ENCODE peak calls at places on chromosomes 16 and 17, in six cellular contexts. H is HT-29; R is stimulated activated naive CD8-positive, alpha-beta T cell treated with anti-CD3 and anti-CD28 coated beads, Interleukin-15, Interleukin-2, amounts not matched to agents 100 U/mL and 50 U/mL, for 24 hours; A is MCF 10A; Z is NCI-H187; J is stimulated activated CD4-positive, alpha-beta T cell treated with anti-CD3 and anti-CD28 coated beads, Interleukin-1b, Interleukin-23, amount 100 ng/mL, for 4 hours. S is an unnamed sample.

GRCh38 chr17:11391134-11391533 is 150.1 kb downstream of the SHISA6 start:
- DNase-seq in H (peak; percentile 18), R (no peak), A (no peak), Z (no peak), J (no peak), S (peak; percentile 33)

GRCh38 chr17:8807070-8807550 is 7.9 kb upstream of the MFSD6L start:
- DNase-seq in H (no peak), R (no peak), A (peak; percentile 35), Z (no peak), J (no peak), S (no peak)

GRCh38 chr16:6193718-6194117 is 1096.1 kb upstream of the EEF2KMT start:
- DNase-seq in H (peak; percentile 25), R (no peak), A (no peak), Z (no peak), J (no peak), S (peak; percentile 70)

GRCh38 chr16:20939599-20939998 is 39.0 kb downstream of the LYRM1 start:
- DNase-seq in H (no peak), R (no peak), A (no peak), Z (no peak), J (no peak), S (no peak)

GRCh38 chr16:79430129-79430789 is 170.3 kb downstream of the MAF start:
- DNase-seq in H (no peak), R (no peak), A (no peak), Z (no peak), J (no peak), S (no peak)

GRCh38 chr17:35947156-35947585 is 3.7 kb upstream of the LYZL6 start:
- DNase-seq in H (peak; percentile 77), R (peak; percentile 61), A (peak; percentile 69), Z (peak; percentile 18), J (peak; percentile 7), S (no peak)

GRCh38 chr17:66494023-66494803 is 191.8 kb downstream of the PRKCA start:
- DNase-seq in H (peak; percentile 30), R (no peak), A (peak; percentile 89), Z (no peak), J (no peak), S (no peak)

GRCh38 chr17:37839196-37839978 is 84.8 kb upstream of the TBC1D3K start:
- DNase-seq in H (peak; percentile 81), R (no peak), A (no peak), Z (no peak), J (no peak), S (no peak)

GRCh38 chr17:71922439-71922838 is 198.4 kb upstream of the SOX9 start:
- DNase-seq in H (peak; percentile 2), R (no peak), A (peak; percentile 69), Z (no peak), J (no peak), S (no peak)

GRCh38 chr16:52873997-52874500 is 178.6 kb downstream of the CHD9NB start:
- DNase-seq in H (no peak), R (no peak), A (no peak), Z (no peak), J (no peak), S (peak; percentile 16)

GRCh38 chr17:59371426-59372099 is 40.1 kb downstream of the YPEL2 start:
- DNase-seq in H (no peak), R (no peak), A (no peak), Z (no peak), J (no peak), S (no peak)

GRCh38 chr16:74716355-74716754 is 15.7 kb upstream of the MLKL start:
- DNase-seq in H (no peak), R (no peak), A (no peak), Z (no peak), J (no peak), S (no peak)

GRCh38 chr16:31868701-31869167 is 4.9 kb upstream of the ZNF267 start:
- DNase-seq in H (peak; percentile 86), R (peak; percentile 84), A (peak; percentile 81), Z (no peak), J (peak; percentile 72), S (peak; percentile 43)

GRCh38 chr16:75222271-75222783 is 3.5 kb downstream of the CTRB1 start:
- DNase-seq in H (no peak), R (no peak), A (no peak), Z (no peak), J (no peak), S (no peak)

GRCh38 chr17:17785407-17785806 is 51.4 kb downstream of the SREBF1 start:
- DNase-seq in H (no peak), R (no peak), A (no peak), Z (no peak), J (no peak), S (no peak)

GRCh38 chr17:64262422-64263260 is at the start of gene TEX2:
- DNase-seq in H (peak; percentile 54), R (peak; percentile 64), A (peak; percentile 38), Z (no peak), J (peak; percentile 48), S (no peak)

GRCh38 chr17:81844327-81844851 is 9.5 kb upstream of the PPP1R27 start:
- DNase-seq in H (no peak), R (no peak), A (no peak), Z (no peak), J (no peak), S (no peak)

GRCh38 chr17:4232168-4232813 is 31.5 kb downstream of the ANKFY1 start:
- DNase-seq in H (no peak), R (no peak), A (peak; percentile 47), Z (no peak), J (no peak), S (no peak)

GRCh38 chr17:58156839-58157803 is 8.9 kb downstream of the OR4D1 start:
- DNase-seq in H (no peak), R (peak; percentile 71), A (no peak), Z (no peak), J (peak; percentile 52), S (peak; percentile 47)

GRCh38 chr17:68033636-68034451 is 1.7 kb upstream of the KPNA2 start:
- DNase-seq in H (peak; percentile 80), R (no peak), A (peak; percentile 58), Z (no peak), J (no peak), S (peak; percentile 96)

GRCh38 chr17:62614142-62614541 is 13.3 kb upstream of the MRC2 start:
- DNase-seq in H (no peak), R (no peak), A (no peak), Z (no peak), J (no peak), S (no peak)

GRCh38 chr16:84579936-84580335 is 37.9 kb downstream of the COTL1 start:
- DNase-seq in H (no peak), R (no peak), A (no peak), Z (no peak), J (no peak), S (no peak)

GRCh38 chr17:69870751-69871199 is 204.2 kb upstream of the KCNJ16 start:
- DNase-seq in H (no peak), R (no peak), A (peak; percentile 54), Z (no peak), J (no peak), S (no peak)

GRCh38 chr17:2598166-2598565 is 4.7 kb downstream of the PAFAH1B1 start:
- DNase-seq in H (no peak), R (no peak), A (peak; percentile 60), Z (no peak), J (no peak), S (no peak)

GRCh38 chr17:45147102-45147580 is 1.1 kb upstream of the HEXIM1 start:
- DNase-seq in H (peak; percentile 66), R (no peak), A (no peak), Z (peak; percentile 68), J (no peak), S (no peak)

GRCh38 chr16:15650698-15651161 is 685 bp downstream of the NDE1 start:
- DNase-seq in H (peak; percentile 18), R (peak; percentile 46), A (peak; percentile 46), Z (no peak), J (no peak), S (no peak)

GRCh38 chr16:47317465-47318240 is 143.2 kb downstream of the ITFG1 start:
- DNase-seq in H (no peak), R (no peak), A (no peak), Z (no peak), J (no peak), S (no peak)

GRCh38 chr16:57252148-57252721 is 7.2 kb downstream of the ARL2BP start:
- DNase-seq in H (no peak), R (no peak), A (no peak), Z (no peak), J (no peak), S (no peak)

GRCh38 chr16:86991679-86992078 is 325.5 kb downstream of the C16orf95 start:
- DNase-seq in H (no peak), R (no peak), A (peak; percentile 46), Z (no peak), J (no peak), S (no peak)

S was measured in iPS DF 6.9.